ENCODE peak calls at places on chromosome 22, in seven cellular contexts. W, D, Q, J, B, Z and X are unnamed samples.

GRCh38 chr22:23495614-23496444 is 84.3 kb downstream of the IGLL1 start:
- DNase-seq in W (no peak), D (no peak), Q (no peak), J (no peak), B (no peak), Z (no peak), X (no peak)

GRCh38 chr22:19438286-19438685 is 5.9 kb downstream of the MRPL40 start:
- DNase-seq in W (no peak), D (no peak), Q (no peak), J (peak; percentile 37), B (no peak), Z (no peak), X (peak; percentile 40)

GRCh38 chr22:19504900-19505734 is 19.1 kb downstream of the CLDN5 start:
- DNase-seq in W (no peak), D (no peak), Q (no peak), J (no peak), B (no peak), Z (no peak), X (no peak)

GRCh38 chr22:24140357-24140756 is 40.9 kb upstream of the SUSD2 start:
- DNase-seq in W (peak; percentile 50), D (no peak), Q (no peak), J (no peak), B (no peak), Z (peak; percentile 40), X (no peak)

GRCh38 chr22:41237707-41238569 is 2.8 kb downstream of the CHADL start:
- DNase-seq in W (peak; percentile 77), D (peak; percentile 81), Q (peak; percentile 79), J (peak; percentile 74), B (no peak), Z (peak; percentile 13), X (peak; percentile 27)

GRCh38 chr22:19194751-19195536 is 16.4 kb upstream of the SLC25A1 start:
- DNase-seq in W (no peak), D (no peak), Q (peak; percentile 26), J (peak; percentile 37), B (no peak), Z (no peak), X (no peak)

GRCh38 chr22:33654173-33654890 is 265.9 kb downstream of the LARGE1 start:
- DNase-seq in W (no peak), D (no peak), Q (no peak), J (no peak), B (no peak), Z (no peak), X (no peak)

GRCh38 chr22:49011769-49012598 is 815.7 kb downstream of the BRD1 start:
- DNase-seq in W (no peak), D (no peak), Q (peak; percentile 54), J (no peak), B (no peak), Z (no peak), X (no peak)

GRCh38 chr22:24550028-24550901 is 4.7 kb downstream of the GUCD1 start:
- DNase-seq in W (no peak), D (no peak), Q (no peak), J (no peak), B (peak; percentile 30), Z (no peak), X (no peak)

GRCh38 chr22:42080287-42080686 is 787 bp downstream of the SMDT1 start:
- DNase-seq in W (no peak), D (peak; percentile 44), Q (no peak), J (peak; percentile 28), B (no peak), Z (peak; percentile 53), X (peak; percentile 49)

GRCh38 chr22:33923660-33924246 is 3.5 kb upstream of the LARGE1 start:
- DNase-seq in W (no peak), D (no peak), Q (peak; percentile 75), J (peak; percentile 55), B (no peak), Z (peak; percentile 74), X (peak; percentile 84)

GRCh38 chr22:24095816-24096215 is 84.7 kb downstream of the CABIN1 start:
- DNase-seq in W (no peak), D (no peak), Q (peak; percentile 45), J (no peak), B (no peak), Z (no peak), X (no peak)

GRCh38 chr22:48954781-48955311 is 872.8 kb downstream of the BRD1 start:
- DNase-seq in W (no peak), D (no peak), Q (no peak), J (no peak), B (no peak), Z (no peak), X (no peak)

GRCh38 chr22:46517255-46517761 is 20.1 kb downstream of the CELSR1 start:
- DNase-seq in W (no peak), D (no peak), Q (no peak), J (no peak), B (no peak), Z (no peak), X (no peak)
- H3K4me3 ChIP-seq in W (no peak overlapping the region), D (no peak overlapping the region), Q (no peak overlapping the region), J (no peak overlapping the region), B (no peak overlapping the region), Z (no peak overlapping the region), X (no peak overlapping the region)

GRCh38 chr22:46066691-46067090 is 83.6 kb upstream of the PPARA start:
- DNase-seq in W (peak; percentile 7), D (no peak), Q (peak; percentile 63), J (peak; percentile 64), B (no peak), Z (no peak), X (no peak)

GRCh38 chr22:46063861-46064235 is 86.5 kb upstream of the PPARA start:
- DNase-seq in W (no peak), D (no peak), Q (peak; percentile 66), J (no peak), B (no peak), Z (no peak), X (no peak)

GRCh38 chr22:46064236-46064965 is 85.9 kb upstream of the PPARA start:
- DNase-seq in W (peak; percentile 12), D (no peak), Q (peak; percentile 63), J (no peak), B (no peak), Z (no peak), X (peak; percentile 59)

GRCh38 chr22:46065733-46066454 is 84.4 kb upstream of the PPARA start:
- DNase-seq in W (no peak), D (no peak), Q (no peak), J (no peak), B (no peak), Z (no peak), X (no peak)

GRCh38 chr22:46064966-46065666 is 85.2 kb upstream of the PPARA start:
- DNase-seq in W (no peak), D (no peak), Q (peak; percentile 69), J (no peak), B (no peak), Z (no peak), X (no peak)
- H3K4me3 ChIP-seq in W (peak overlapping the region; percentile 85), D (no peak overlapping the region), Q (peak overlapping the region; percentile 30), J (peak overlapping the region; percentile 14), B (peak overlapping the region; percentile 45), Z (no peak overlapping the region), X (peak overlapping the region; percentile 7)

DNA sequence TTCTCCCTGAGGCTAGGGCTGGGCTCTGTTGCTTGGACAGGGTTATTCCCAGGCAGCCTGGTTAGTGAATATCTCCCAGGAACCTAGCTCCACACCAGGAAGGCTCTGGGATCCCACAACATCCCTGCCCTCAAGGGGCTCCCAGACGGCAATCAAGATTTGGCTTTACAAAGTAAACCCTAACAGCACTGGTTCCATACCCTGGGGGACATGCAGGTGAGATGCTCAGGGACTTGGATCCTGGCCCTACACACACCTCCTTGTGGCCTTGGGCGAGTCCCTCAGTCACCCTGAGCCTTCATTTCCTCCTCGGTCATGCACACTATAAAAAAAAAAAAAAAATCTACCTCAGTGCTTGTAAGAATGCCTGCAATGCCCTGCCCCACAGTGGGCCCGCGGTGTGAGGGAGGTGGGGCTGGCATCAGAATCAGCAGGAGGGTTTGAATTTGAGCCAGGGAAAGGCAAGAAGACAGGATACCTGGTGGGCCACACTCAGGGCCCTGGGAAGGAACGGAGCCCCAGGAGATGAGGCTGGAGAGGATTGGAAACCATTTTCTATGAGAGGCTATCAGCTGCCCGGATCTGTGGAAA is 86.3 kb downstream of the MORC2 start:
- DNase-seq in W (no peak), D (no peak), Q (no peak), J (no peak), B (no peak), Z (no peak), X (no peak)
- H3K4me3 ChIP-seq in W (no peak overlapping the region), D (no peak overlapping the region), Q (no peak overlapping the region), J (no peak overlapping the region), B (no peak overlapping the region), Z (no peak overlapping the region), X (no peak overlapping the region)

DNA sequence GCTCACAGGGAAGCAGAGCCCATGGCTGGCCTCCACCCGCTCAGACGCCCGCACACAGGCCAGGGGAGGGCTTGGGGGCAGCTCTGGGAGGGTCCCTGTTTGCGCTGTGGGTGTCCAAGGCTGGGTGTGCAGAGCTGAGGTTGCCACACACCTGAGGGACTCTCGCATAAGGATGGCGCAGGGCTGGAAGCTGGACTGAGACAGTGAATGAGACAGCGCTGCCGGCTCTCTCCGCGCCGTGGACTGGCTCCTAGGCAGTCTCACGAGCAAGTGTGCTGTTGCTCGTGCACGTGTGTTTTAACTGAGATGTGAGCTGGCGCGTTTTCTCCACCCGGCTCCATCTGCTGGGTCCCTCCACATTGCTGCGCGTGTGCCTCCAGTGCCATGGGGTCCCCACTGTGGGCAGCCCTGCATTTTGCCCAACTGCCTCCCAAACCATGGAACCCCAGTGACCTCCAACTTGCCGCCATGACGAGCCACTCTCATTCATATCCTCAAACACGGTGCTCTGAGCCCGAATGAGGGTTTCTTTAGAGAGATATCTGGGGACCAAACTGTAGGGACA is 4.2 kb upstream of the BID start:
- DNase-seq in W (no peak), D (no peak), Q (no peak), J (no peak), B (no peak), Z (no peak), X (no peak)
- H3K4me3 ChIP-seq in W (no peak overlapping the region), D (no peak overlapping the region), Q (no peak overlapping the region), J (no peak overlapping the region), B (no peak overlapping the region), Z (no peak overlapping the region), X (no peak overlapping the region)

GRCh38 chr22:50171319-50171964 is 911 bp downstream of the PANX2 start:
- DNase-seq in W (no peak), D (no peak), Q (no peak), J (no peak), B (no peak), Z (no peak), X (no peak)
- H3K4me3 ChIP-seq in W (no peak overlapping the region), D (no peak overlapping the region), Q (no peak overlapping the region), J (no peak overlapping the region), B (no peak overlapping the region), Z (peak overlapping the region; percentile 2), X (peak overlapping the region; percentile 31)

GRCh38 chr22:38230916-38231315 is 29.1 kb downstream of the MAFF start:
- DNase-seq in W (no peak), D (no peak), Q (no peak), J (no peak), B (no peak), Z (no peak), X (no peak)

GRCh38 chr22:38226853-38227649 is 25.3 kb downstream of the MAFF start:
- DNase-seq in W (no peak), D (no peak), Q (no peak), J (no peak), B (no peak), Z (no peak), X (no peak)

GRCh38 chr22:38228326-38228872 is 26.6 kb downstream of the MAFF start:
- DNase-seq in W (no peak), D (no peak), Q (no peak), J (no peak), B (no peak), Z (no peak), X (no peak)

GRCh38 chr22:38230108-38230825 is 28.5 kb downstream of the MAFF start:
- DNase-seq in W (no peak), D (peak; percentile 68), Q (no peak), J (peak; percentile 90), B (no peak), Z (no peak), X (peak; percentile 28)

GRCh38 chr22:38228873-38229740 is 27.3 kb downstream of the MAFF start:
- DNase-seq in W (no peak), D (no peak), Q (no peak), J (peak; percentile 87), B (no peak), Z (peak; percentile 57), X (no peak)
- H3K4me3 ChIP-seq in W (no peak overlapping the region), D (no peak overlapping the region), Q (no peak overlapping the region), J (no peak overlapping the region), B (no peak overlapping the region), Z (no peak overlapping the region), X (no peak overlapping the region)